ENCODE peak calls at places on chromosomes 6 and 20, in six cellular contexts. S is HCT116, O is neural progenitor cell, L is IMR-90, Q is dorsolateral prefrontal cortex, D is neuronal stem cell. X is an unnamed sample.
A peak's percentile ranks its signal among the peaks of the same experiment; 100 is the strongest.

GRCh38 chr6:26044140-26045045 is 42.8 kb upstream of the HFE start:
- DNase-seq in Q (no peak), D (no peak), L (peak; percentile 20), S (no peak), O (no peak), X (peak; percentile 19)

GRCh38 chr20:61599061-61599930 is 347.2 kb downstream of the CDH4 start:
- DNase-seq in S (no peak), Q (peak; percentile 51), D (no peak), O (peak; percentile 42), L (no peak), X (no peak)

GRCh38 chr20:6953611-6954010 is 186.1 kb downstream of the BMP2 start:
- DNase-seq in Q (no peak), D (no peak), L (no peak), S (no peak), O (no peak), X (no peak)

GRCh38 chr6:139940741-139941712 is 566.6 kb upstream of the CITED2 start:
- DNase-seq in S (no peak), O (no peak), L (peak; percentile 54), D (no peak), Q (no peak), X (no peak)

GRCh38 chr20:18360601-18361000 is 72.3 kb downstream of the ZNF133 start:
- DNase-seq in L (no peak), O (no peak), D (no peak), S (no peak), Q (no peak), X (peak; percentile 15)

GRCh38 chr20:32614772-32615171 is 29.6 kb upstream of the NOL4L start:
- DNase-seq in O (no peak), Q (no peak), L (no peak), S (no peak), D (no peak), X (no peak)

GRCh38 chr6:119541132-119541905 is 191.8 kb upstream of the MAN1A1 start:
- DNase-seq in D (no peak), S (peak; percentile 88), L (peak; percentile 100), Q (no peak), O (no peak), X (peak; percentile 96)

GRCh38 chr20:44594730-44595129 is 12.4 kb downstream of the PKIG start:
- DNase-seq in S (no peak), D (no peak), O (no peak), L (peak; percentile 96), Q (no peak), X (peak; percentile 62)

GRCh38 chr6:36414481-36414880 is 27.0 kb upstream of the ETV7 start:
- DNase-seq in O (no peak), L (peak; percentile 8), D (no peak), Q (no peak), S (no peak), X (no peak)

GRCh38 chr20:20052074-20052970 is at the start of the genes CFAP61 and CRNKL1:
- DNase-seq in D (peak; percentile 96), Q (peak; percentile 96), L (peak; percentile 95), S (peak; percentile 94), O (peak; percentile 99), X (peak; percentile 95)

GRCh38 chr6:146361367-146361924 is 182.2 kb upstream of the RAB32 start:
- DNase-seq in S (no peak), L (no peak), D (no peak), O (no peak), Q (peak; percentile 68), X (no peak)

GRCh38 chr20:37873909-37874308 is 29.0 kb upstream of the VSTM2L start:
- DNase-seq in O (peak; percentile 49), D (no peak), L (no peak), S (no peak), Q (no peak), X (no peak)

GRCh38 chr6:150068786-150069648 is at the start of gene ULBP3:
- DNase-seq in L (peak; percentile 93), O (peak; percentile 89), S (peak; percentile 89), Q (peak; percentile 58), D (peak; percentile 86), X (peak; percentile 92)

GRCh38 chr20:35807877-35808276 is 36.1 kb downstream of the PHF20 start:
- DNase-seq in O (no peak), D (no peak), S (no peak), Q (no peak), L (no peak), X (no peak)

GRCh38 chr20:5831539-5832237 is 81.5 kb downstream of the SHLD1 start:
- DNase-seq in D (no peak), S (no peak), O (no peak), L (no peak), Q (no peak), X (no peak)

GRCh38 chr6:154408906-154409500 is 52.4 kb upstream of the IPCEF1 start:
- DNase-seq in D (no peak), L (peak; percentile 66), S (no peak), Q (no peak), O (no peak), X (no peak)

GRCh38 chr20:37948956-37949355 is 46.0 kb downstream of the VSTM2L start:
- DNase-seq in Q (no peak), L (no peak), O (no peak), D (no peak), S (no peak), X (no peak)

GRCh38 chr6:162940426-162940825 is 212.7 kb downstream of the PACRG start:
- DNase-seq in L (peak; percentile 5), Q (no peak), O (no peak), D (no peak), S (no peak), X (no peak)

GRCh38 chr6:72386324-72386723 is 235.5 kb upstream of the KCNQ5 start:
- DNase-seq in D (no peak), S (no peak), Q (no peak), O (no peak), L (peak; percentile 15), X (no peak)

GRCh38 chr20:59455392-59456341 is 148.7 kb upstream of the PHACTR3 start:
- DNase-seq in D (peak; percentile 52), S (peak; percentile 3), L (peak; percentile 10), Q (no peak), O (peak; percentile 60), X (no peak)

GRCh38 chr6:157912326-157912725 is 69.3 kb upstream of the SYNJ2 start:
- DNase-seq in O (no peak), D (no peak), S (no peak), L (peak; percentile 95), Q (peak; percentile 45), X (no peak)

GRCh38 chr6:27650620-27651370 is 177.9 kb upstream of the ZNF184 start:
- DNase-seq in L (peak; percentile 35), S (peak; percentile 78), D (peak; percentile 62), O (peak; percentile 80), Q (no peak), X (peak; percentile 80)

GRCh38 chr6:137313928-137314855 is 95.0 kb upstream of the IFNGR1 start:
- DNase-seq in L (peak; percentile 64), D (peak; percentile 55), O (peak; percentile 87), S (peak; percentile 46), Q (peak; percentile 60), X (no peak)

GRCh38 chr6:77463308-77463880 is at the start of gene HTR1B:
- DNase-seq in L (peak; percentile 14), S (no peak), D (peak; percentile 30), O (peak; percentile 37), Q (no peak), X (peak; percentile 75)

GRCh38 chr6:114862809-114863208 is 520.0 kb upstream of the HS3ST5 start:
- DNase-seq in D (no peak), Q (no peak), L (no peak), S (no peak), O (no peak), X (peak; percentile 47)

GRCh38 chr6:96803106-96803481 is 34.2 kb downstream of the GPR63 start:
- DNase-seq in S (no peak), O (no peak), L (no peak), D (no peak), Q (no peak), X (no peak)

GRCh38 chr6:938271-939046 is 245.5 kb upstream of the EXOC2 start:
- DNase-seq in L (no peak), D (no peak), Q (no peak), S (no peak), O (no peak), X (no peak)

GRCh38 chr20:5222919-5223634 is 93.7 kb downstream of the PROKR2 start:
- DNase-seq in L (peak; percentile 69), S (peak; percentile 18), O (peak; percentile 78), Q (peak; percentile 60), D (peak; percentile 47), X (no peak)

GRCh38 chr6:41637179-41638001 is 878 bp upstream of the MDFI start:
- DNase-seq in Q (no peak), D (no peak), S (no peak), O (peak; percentile 62), L (no peak), X (no peak)

GRCh38 chr6:3527797-3528067 is 70.9 kb upstream of the SLC22A23 start:
- DNase-seq in S (no peak), Q (no peak), O (no peak), L (no peak), D (no peak), X (no peak)
- H3K27me3 ChIP-seq in S (no peaks in the 10 kb centered on the region), Q (no peaks in the 10 kb centered on the region), O (no peaks in the 10 kb centered on the region), L (peaks cover 13% of the 10 kb centered on the region), D (peaks cover 15% of the 10 kb centered on the region), X (peaks cover 7% of the 10 kb centered on the region)

DNA sequence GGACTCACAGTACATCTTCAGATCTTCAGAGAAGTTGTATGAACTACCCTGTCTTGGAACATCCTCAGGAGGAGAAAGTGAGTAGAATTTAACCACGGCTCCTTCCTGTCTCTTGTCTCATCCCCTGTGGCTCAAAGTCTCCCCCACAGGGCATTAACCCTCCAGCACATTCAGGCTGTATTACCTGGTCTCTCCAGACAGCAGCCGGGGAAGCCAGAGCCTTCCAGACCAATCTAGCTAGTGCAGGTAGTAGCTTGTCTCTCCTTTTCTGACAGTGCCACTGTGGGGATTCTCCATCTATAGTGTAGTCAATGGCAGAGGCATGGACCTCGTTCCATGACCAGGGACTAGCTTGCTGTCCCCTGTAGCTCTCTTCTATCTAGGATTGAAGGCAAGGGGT is 16.9 kb upstream of the ELMO2 start:
- DNase-seq in S (no peak), D (no peak), L (no peak), Q (no peak), O (no peak), X (no peak)
- H3K27me3 ChIP-seq in S (peaks cover 69% of the 10 kb centered on the region), D (peaks cover 25% of the 10 kb centered on the region), L (peaks cover 9% of the 10 kb centered on the region), Q (no peaks in the 10 kb centered on the region), O (no peaks in the 10 kb centered on the region), X (peaks cover 40% of the 10 kb centered on the region)

DNA sequence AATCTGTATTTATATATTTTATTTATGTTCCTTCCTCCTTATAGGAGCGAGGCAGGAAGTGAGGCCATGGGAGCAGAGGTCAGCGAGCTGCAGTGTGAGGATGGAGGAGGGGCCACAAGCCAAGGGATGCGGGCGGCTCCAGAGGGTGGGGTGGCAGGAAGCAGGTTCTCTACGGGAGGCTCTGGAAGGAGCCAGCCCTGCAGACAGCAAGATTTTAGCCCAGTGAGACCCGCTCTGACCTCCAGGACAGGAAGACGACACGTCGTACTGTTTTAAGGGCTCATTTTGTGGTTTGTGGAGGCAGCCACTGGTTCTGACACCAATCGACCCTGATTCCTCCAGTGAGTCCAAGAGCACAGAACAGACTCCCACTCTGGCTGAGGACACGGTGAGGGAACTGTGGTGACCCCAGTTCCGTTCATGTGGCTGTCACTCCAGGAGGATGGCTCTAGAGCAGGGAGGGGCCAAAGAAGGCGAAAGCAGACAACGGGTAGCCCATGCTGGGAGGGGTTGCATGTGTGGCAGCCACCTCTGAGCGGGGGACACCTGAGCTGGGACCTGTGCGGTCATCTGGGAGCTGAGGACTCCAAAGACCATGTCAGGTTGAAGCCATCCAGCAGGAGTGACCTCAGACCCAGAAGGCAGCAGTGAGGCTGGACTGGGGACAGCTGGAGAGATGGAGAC is 100.1 kb upstream of the BHLHE23 start:
- DNase-seq in O (no peak), L (no peak), Q (no peak), D (no peak), S (no peak), X (no peak)
- H3K27me3 ChIP-seq in O (peaks cover 51% of the 10 kb centered on the region), L (no peaks in the 10 kb centered on the region), Q (no peaks in the 10 kb centered on the region), D (peaks cover 15% of the 10 kb centered on the region), S (peaks cover 2% of the 10 kb centered on the region), X (peaks cover 4% of the 10 kb centered on the region)

GRCh38 chr6:108116781-108117426 is 42.4 kb upstream of the OSTM1 start:
- DNase-seq in O (peak; percentile 58), Q (no peak), D (no peak), L (no peak), S (no peak), X (no peak)
- H3K27me3 ChIP-seq in O (peaks cover 100% of the 10 kb centered on the region), Q (peaks cover 4% of the 10 kb centered on the region), D (peaks cover 99% of the 10 kb centered on the region), L (peaks cover 92% of the 10 kb centered on the region), S (no peaks in the 10 kb centered on the region), X (peaks cover 98% of the 10 kb centered on the region)

X was measured in foreskin keratinocyte.